ENCODE peak calls at places on chromosome 21, in four cellular contexts. G, H, R and E are unnamed samples. For H3K27me3, the result is how much of the 10 kb centered on the place peaks cover.

GRCh38 chr21:28489197-28489596 is 503.5 kb downstream of the LTN1 start:
- DNase-seq in G (no peak), H (no peak), R (no peak), E (no peak)

GRCh38 chr21:43881283-43881682 is 16.3 kb downstream of the AGPAT3 start:
- DNase-seq in G (no peak), H (no peak), R (no peak), E (no peak)

GRCh38 chr21:40809673-40810072 is 37.3 kb downstream of the DSCAM start:
- DNase-seq in G (no peak), H (no peak), R (no peak), E (no peak)

GRCh38 chr21:39696620-39697019 is 48.4 kb upstream of the IGSF5 start:
- DNase-seq in G (no peak), H (no peak), R (peak), E (no peak)

GRCh38 chr21:41965447-41966340 is 11.9 kb upstream of the C2CD2 start:
- DNase-seq in G (no peak), H (no peak), R (no peak), E (no peak)

GRCh38 chr21:15400905-15401304 is 328.9 kb upstream of the USP25 start:
- DNase-seq in G (no peak), H (no peak), R (no peak), E (no peak)

GRCh38 chr21:25842925-25843324 is 108.2 kb downstream of the GABPA start:
- DNase-seq in G (no peak), H (no peak), R (no peak), E (no peak)

GRCh38 chr21:26389971-26390641 is 183.0 kb downstream of the CYYR1 start:
- DNase-seq in G (peak), H (peak), R (peak), E (no peak)

GRCh38 chr21:43600642-43601397 is 58.5 kb downstream of the HSF2BP start:
- DNase-seq in G (no peak), H (no peak), R (peak), E (no peak)

GRCh38 chr21:34126269-34126668 is 52.9 kb downstream of the MRPS6 start:
- DNase-seq in G (peak), H (no peak), R (peak), E (peak)

GRCh38 chr21:34668803-34669148 is at the start of gene CLIC6:
- DNase-seq in G (peak), H (no peak), R (no peak), E (peak)

GRCh38 chr21:46509760-46510159 is 51.1 kb downstream of the DIP2A start:
- DNase-seq in G (no peak), H (no peak), R (peak), E (no peak)

GRCh38 chr21:29939859-29940245 is at the start of gene GRIK1:
- DNase-seq in G (peak), H (no peak), R (peak), E (peak)

GRCh38 chr21:46362946-46363345 is 39.0 kb downstream of the PCNT start:
- DNase-seq in G (no peak), H (no peak), R (no peak), E (no peak)

GRCh38 chr21:43973634-43973955 is 38.5 kb upstream of the TRAPPC10 start:
- DNase-seq in G (no peak), H (no peak), R (no peak), E (no peak)

GRCh38 chr21:39842741-39843146 is 24.5 kb upstream of the PCP4 start:
- DNase-seq in G (no peak), H (no peak), R (no peak), E (no peak)

GRCh38 chr21:42844411-42845113 is 34.8 kb downstream of the WDR4 start:
- DNase-seq in G (no peak), H (no peak), R (no peak), E (no peak)

GRCh38 chr21:45135868-45136267 is 61.5 kb downstream of the ADARB1 start:
- DNase-seq in G (no peak), H (no peak), R (no peak), E (no peak)

GRCh38 chr21:45136500-45136899 is 62.1 kb downstream of the ADARB1 start:
- DNase-seq in G (no peak), H (no peak), R (no peak), E (no peak)

GRCh38 chr21:45136927-45137611 is 62.7 kb downstream of the ADARB1 start:
- DNase-seq in G (peak), H (peak), R (peak), E (peak)

GRCh38 chr21:45138199-45139002 is 64.0 kb downstream of the ADARB1 start:
- DNase-seq in G (peak), H (peak), R (peak), E (peak)

GRCh38 chr21:45137612-45137937 is 63.2 kb downstream of the ADARB1 start:
- DNase-seq in G (no peak), H (no peak), R (no peak), E (no peak)
- H3K27ac ChIP-seq in G (no peak), H (no peak), R (no peak), E (no peak)

GRCh38 chr21:18499761-18500376 is 96.3 kb upstream of the TMPRSS15 start:
- DNase-seq in G (peak), H (peak), R (peak), E (peak)
- H3K27me3 ChIP-seq in G (under half), H (under half), R (under half), E (under half)

GRCh38 chr21:33114276-33114675 is 44.3 kb downstream of the OLIG1 start:
- DNase-seq in G (no peak), H (no peak), R (no peak), E (no peak)

GRCh38 chr21:33112151-33112550 is 42.2 kb downstream of the OLIG1 start:
- DNase-seq in G (no peak), H (no peak), R (no peak), E (no peak)

GRCh38 chr21:33111577-33111976 is 41.6 kb downstream of the OLIG1 start:
- DNase-seq in G (no peak), H (no peak), R (no peak), E (no peak)

GRCh38 chr21:33110340-33110715 is 40.4 kb downstream of the OLIG1 start:
- DNase-seq in G (no peak), H (no peak), R (no peak), E (no peak)

DNA sequence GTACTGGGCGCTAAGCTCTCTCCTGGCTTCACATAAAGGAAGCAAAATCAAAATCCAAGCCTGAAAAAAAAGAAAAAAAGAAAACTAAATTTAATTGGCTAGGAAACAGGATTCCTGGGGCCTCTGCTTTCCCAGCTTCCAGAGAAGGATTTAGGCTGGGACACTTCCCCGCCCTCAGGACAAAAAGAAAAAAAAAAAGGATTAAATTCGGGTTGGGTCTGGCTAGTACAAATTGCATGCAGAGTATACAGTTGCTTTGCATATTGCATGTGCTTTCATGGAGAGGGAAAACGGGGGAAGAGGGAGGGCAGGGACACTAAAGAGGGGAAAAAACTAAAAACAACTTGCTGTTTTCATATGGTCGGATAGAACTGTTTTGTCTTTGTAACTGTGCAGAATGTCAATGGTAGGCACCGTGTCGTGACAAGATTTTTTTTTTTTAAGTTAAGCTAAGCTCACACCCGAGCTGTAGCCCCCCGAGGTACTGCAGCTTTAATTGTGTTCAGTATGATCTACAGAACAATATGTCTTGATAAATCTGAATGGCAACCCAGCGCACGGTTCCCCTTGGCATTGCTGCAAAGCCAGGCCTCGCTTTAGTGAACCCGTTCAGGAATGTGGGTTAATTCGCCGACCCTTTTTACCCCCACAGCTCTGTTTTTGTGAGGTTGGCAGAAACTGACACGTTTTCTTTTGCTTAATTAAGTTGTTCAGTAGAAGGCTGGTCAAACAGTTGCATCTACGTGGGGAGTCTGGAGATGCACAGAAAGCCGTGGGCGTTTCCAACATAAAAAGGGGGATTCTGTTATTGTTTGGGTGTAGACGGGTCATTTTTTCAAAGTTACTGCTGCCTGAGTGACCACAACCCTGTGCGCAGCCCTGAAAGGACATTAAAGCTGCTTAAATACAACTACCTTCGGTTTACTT is 43.0 kb downstream of the OLIG1 start:
- DNase-seq in G (no peak), H (no peak), R (no peak), E (peak)
- H3K9ac ChIP-seq in G (no peak), H (no peak), R (no peak), E (no peak)

DNA sequence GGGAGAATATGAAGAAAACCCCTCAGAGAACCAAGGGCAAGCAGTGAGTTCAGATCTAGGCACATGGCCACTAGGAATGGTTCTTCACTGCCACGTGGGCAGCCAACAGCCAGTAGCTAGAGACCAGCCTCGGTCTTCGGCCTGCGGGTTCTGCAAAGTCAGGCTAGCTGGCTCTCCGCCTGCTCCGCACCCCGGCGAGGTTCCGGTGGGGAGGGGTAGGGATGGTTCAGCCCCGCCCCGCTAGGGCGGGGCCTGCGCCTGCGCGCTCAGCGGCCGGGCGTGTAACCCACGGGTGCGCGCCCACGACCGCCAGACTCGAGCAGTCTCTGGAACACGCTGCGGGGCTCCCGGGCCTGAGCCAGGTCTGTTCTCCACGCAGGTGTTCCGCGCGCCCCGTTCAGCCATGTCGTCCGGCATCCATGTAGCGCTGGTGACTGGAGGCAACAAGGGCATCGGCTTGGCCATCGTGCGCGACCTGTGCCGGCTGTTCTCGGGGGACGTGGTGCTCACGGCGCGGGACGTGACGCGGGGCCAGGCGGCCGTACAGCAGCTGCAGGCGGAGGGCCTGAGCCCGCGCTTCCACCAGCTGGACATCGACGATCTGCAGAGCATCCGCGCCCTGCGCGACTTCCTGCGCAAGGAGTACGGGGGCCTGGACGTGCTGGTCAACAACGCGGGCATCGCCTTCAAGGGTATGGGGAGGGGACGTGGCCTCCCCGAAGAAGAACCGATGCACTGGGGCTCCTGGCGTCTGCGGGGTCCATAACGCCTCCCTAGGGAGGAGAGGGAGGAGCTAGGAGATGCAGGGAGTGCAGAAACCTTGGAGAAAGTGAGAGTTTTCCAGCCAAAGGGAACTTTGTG is at the start of gene CBR1:
- DNase-seq in G (peak), H (no peak), R (peak), E (peak)
- H3K27ac ChIP-seq in G (no peak), H (no peak), R (peak), E (no peak)

GRCh38 chr21:36696640-36697472 is 2.1 kb upstream of the SIM2 start:
- DNase-seq in G (peak), H (no peak), R (no peak), E (no peak)
- H3K27me3 ChIP-seq in G (half or more), H (under half), R (half or more), E (half or more)

DNA sequence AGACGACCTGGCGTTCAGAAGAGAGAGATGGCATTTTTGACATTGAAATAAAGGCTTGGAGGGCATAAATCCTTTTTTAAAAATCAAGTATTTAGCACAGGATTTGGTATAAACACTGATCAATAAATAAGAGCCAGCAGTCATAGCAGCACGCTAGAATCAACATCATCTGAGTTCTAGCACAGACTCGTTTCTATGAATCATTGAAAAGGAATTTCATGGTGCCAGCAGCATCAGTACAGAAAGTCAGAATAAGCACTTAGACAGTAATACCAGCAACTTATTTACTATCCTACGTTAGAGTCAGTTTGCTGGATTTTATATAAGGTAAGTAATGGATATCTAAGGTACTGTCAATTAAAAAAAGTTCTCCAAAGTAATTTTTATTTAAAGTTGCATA is 119.3 kb downstream of the HLCS start:
- DNase-seq in G (peak), H (no peak), R (peak), E (no peak)
- H3K9ac ChIP-seq in G (no peak), H (no peak), R (no peak), E (no peak)

DNA sequence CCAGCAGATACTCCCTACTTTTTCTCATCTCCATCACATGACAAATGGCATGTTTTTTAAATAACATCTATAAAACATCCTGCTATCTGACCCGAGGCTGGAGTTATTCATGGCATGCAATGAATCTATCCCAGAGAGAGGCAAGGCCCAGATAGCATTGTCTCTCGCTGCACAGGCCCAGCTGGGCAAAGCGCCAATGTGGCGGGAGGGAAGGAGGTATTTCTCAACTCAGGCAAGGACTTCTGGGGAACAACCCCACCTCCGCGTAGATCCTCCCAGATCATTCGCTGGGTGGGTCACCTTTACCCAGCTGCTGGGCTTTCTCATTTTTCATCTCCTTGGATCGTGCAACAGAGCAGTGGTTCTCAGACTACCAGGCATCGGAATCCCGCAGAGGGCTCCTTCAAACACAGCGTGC is 59.8 kb downstream of the ERG start:
- DNase-seq in G (peak), H (no peak), R (peak), E (no peak)
- H3K27ac ChIP-seq in G (no peak), H (no peak), R (no peak), E (no peak)

GRCh38 chr21:18914570-18914969 is 511.0 kb upstream of the TMPRSS15 start:
- DNase-seq in G (no peak), H (no peak), R (no peak), E (no peak)
- H3K27me3 ChIP-seq in G (under half), H (under half), R (under half), E (under half)

GRCh38 chr21:32392299-32392879 is 423 bp downstream of the URB1 start:
- DNase-seq in G (peak), H (no peak), R (no peak), E (no peak)

GRCh38 chr21:32389337-32390015 is 3.3 kb downstream of the URB1 start:
- DNase-seq in G (no peak), H (no peak), R (no peak), E (no peak)

GRCh38 chr21:32392880-32393676 is at the start of gene URB1:
- DNase-seq in G (peak), H (peak), R (peak), E (peak)

GRCh38 chr21:32391755-32392154 is 1.1 kb downstream of the URB1 start:
- DNase-seq in G (no peak), H (no peak), R (no peak), E (no peak)

DNA sequence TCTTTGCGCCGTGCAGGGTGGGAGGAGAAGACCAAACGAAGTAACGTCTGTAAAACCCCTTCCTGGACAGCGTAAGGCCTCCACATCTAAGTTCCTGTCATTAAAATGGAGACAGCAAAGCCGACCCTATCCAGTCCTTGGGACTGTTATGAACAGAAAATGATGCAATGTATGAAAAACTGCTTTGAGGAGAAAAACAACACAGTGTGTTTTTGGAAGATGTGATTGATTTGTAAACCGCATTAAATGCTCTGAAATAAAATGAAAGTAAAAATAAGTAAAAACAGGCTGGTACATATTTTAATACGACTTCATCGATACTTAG is 827 bp upstream of the URB1 start:
- DNase-seq in G (no peak), H (no peak), R (no peak), E (no peak)
- H3K9ac ChIP-seq in G (no peak), H (peak), R (peak), E (no peak)